ENCODE peak calls at places on chromosomes 4 and X, in five cellular contexts. I, J, N, T and K are unnamed samples.

GRCh38 chrX:18983711-18984380 is at the start of gene PHKA2:
- DNase-seq in N (no peak), T (peak; percentile 86), J (no peak), I (peak; percentile 84), K (peak; percentile 90)

GRCh38 chrX:21708116-21708515 is 49.8 kb downstream of the SMPX start:
- DNase-seq in I (peak; percentile 45), J (no peak), N (no peak), T (no peak), K (no peak)

GRCh38 chrX:46953597-46953996 is 41.4 kb downstream of the JADE3 start:
- DNase-seq in N (no peak), J (no peak), I (no peak), T (no peak), K (no peak)

GRCh38 chr4:125928652-125929051 is 613.9 kb downstream of the FAT4 start:
- DNase-seq in I (no peak), J (no peak), N (no peak), T (no peak), K (no peak)

GRCh38 chrX:19756577-19757131 is 130.7 kb downstream of the SH3KBP1 start:
- DNase-seq in I (no peak), T (no peak), N (no peak), J (no peak), K (no peak)

GRCh38 chrX:103099706-103100105 is 6.8 kb upstream of the NXF3 start:
- DNase-seq in N (no peak), I (no peak), T (no peak), J (no peak), K (no peak)

GRCh38 chr4:75605928-75606327 is 24.4 kb downstream of the CDKL2 start:
- DNase-seq in N (no peak), J (no peak), I (no peak), T (no peak), K (no peak)

GRCh38 chr4:147326581-147326980 is 154.3 kb upstream of the EDNRA start:
- DNase-seq in N (no peak), J (no peak), I (no peak), T (no peak), K (no peak)

GRCh38 chrX:40066700-40067099 is 31.1 kb downstream of the BCOR start:
- DNase-seq in N (no peak), T (no peak), J (no peak), I (no peak), K (no peak)

GRCh38 chrX:107744868-107745267 is 30.7 kb downstream of the TSC22D3 start:
- DNase-seq in N (no peak), J (no peak), T (no peak), I (no peak), K (peak; percentile 2)

GRCh38 chr4:81454498-81454897 is 17.2 kb downstream of the RASGEF1B start:
- DNase-seq in N (no peak), T (no peak), J (no peak), I (no peak), K (no peak)

GRCh38 chr4:1787411-1788077 is 5.5 kb upstream of the FGFR3 start:
- DNase-seq in I (no peak), J (no peak), T (peak; percentile 72), N (no peak), K (no peak)

GRCh38 chr4:38174811-38175210 is 214.6 kb downstream of the PTTG2 start:
- DNase-seq in T (no peak), N (no peak), I (no peak), J (no peak), K (no peak)

GRCh38 chrX:3271485-3272186 is 74.8 kb downstream of the MXRA5 start:
- DNase-seq in I (no peak), N (no peak), T (no peak), J (no peak), K (no peak)

GRCh38 chr4:14719053-14719452 is 283.2 kb upstream of the CPEB2 start:
- DNase-seq in N (no peak), J (no peak), T (peak; percentile 33), I (no peak), K (no peak)

GRCh38 chr4:182245541-182246245 is 2.5 kb downstream of the TENM3 start:
- DNase-seq in N (no peak), I (no peak), T (no peak), J (no peak), K (no peak)

GRCh38 chr4:78336093-78336943 is 215.3 kb upstream of the ANXA3 start:
- DNase-seq in J (peak; percentile 15), N (no peak), I (no peak), T (peak; percentile 38), K (no peak)

GRCh38 chr4:40540801-40541200 is 88.9 kb downstream of the RBM47 start:
- DNase-seq in T (no peak), N (no peak), I (no peak), J (no peak), K (no peak)

GRCh38 chrX:12894074-12894691 is 12.2 kb upstream of the TLR8 start:
- DNase-seq in J (peak; percentile 20), N (no peak), T (peak; percentile 69), I (peak; percentile 80), K (no peak)

GRCh38 chr4:168751263-168752225 is 254.7 kb downstream of the PALLD start:
- DNase-seq in T (no peak), I (no peak), N (no peak), J (no peak), K (no peak)

GRCh38 chrX:135707880-135708279 is 5.6 kb upstream of the CT45A1 start:
- DNase-seq in N (no peak), I (peak; percentile 84), J (no peak), T (peak; percentile 17), K (peak; percentile 48)

GRCh38 chrX:13923845-13924244 is 105.8 kb downstream of the GEMIN8 start:
- DNase-seq in I (no peak), N (no peak), J (no peak), T (no peak), K (no peak)

DNA sequence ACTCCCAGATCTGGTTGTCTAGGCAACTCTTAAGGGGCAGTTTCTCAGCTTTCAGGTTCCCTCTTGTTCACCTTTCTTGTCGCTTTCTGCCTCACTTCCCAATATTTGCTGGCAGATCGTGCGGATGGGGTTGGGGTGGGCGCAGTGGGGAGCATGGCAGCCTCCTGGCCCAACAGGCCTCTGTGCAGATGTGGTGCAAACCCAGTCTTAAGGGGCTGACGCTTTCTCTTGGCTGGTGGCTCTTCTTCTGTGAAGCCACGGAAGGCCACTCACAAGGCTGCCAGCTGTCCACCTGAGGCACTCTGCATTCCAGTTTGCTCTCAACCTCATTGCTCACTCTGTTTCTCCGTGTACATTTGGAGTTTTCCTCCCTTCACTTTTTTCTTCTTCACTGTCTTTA is 61.7 kb downstream of the NBDY start:
- DNase-seq in T (no peak), J (no peak), N (no peak), I (no peak), K (peak; percentile 25)
- H3K4me1 ChIP-seq in T (peaks cover 4% of the 10 kb centered on the region), J (no peaks in the 10 kb centered on the region), N (no peaks in the 10 kb centered on the region), I (peaks cover 35% of the 10 kb centered on the region), K (no peaks in the 10 kb centered on the region)

DNA sequence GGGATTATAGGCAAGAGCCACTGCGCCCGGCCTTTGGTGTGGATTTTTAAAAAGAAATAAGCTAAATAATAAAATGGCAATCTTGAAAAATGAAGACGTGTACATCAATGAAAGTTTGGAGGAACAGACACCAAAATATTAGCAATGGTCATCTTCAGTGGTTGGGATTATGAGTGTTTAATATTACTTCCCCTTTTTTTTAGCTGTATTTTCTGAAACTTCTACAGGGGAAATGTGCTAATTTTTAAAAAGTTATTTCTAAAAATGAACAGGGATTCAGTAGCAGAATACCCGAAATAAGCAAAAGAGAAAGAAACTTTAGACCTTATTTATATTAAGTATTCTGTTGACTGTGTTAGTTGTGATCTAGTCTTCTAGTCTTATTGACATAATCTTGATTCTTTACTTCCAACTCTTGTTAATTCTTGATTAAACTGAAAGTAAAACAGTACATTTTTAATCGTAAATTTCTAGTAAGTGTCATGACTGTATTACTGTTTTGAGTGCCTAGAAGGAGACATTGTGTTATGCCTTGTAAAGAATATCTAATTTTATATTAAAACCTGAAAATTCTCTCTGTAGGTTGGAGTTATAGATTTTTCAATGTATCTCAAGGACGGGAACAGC is 51.3 kb downstream of the RUFY3 start:
- DNase-seq in J (no peak), I (no peak), N (no peak), T (no peak), K (no peak)
- H3K4me3 ChIP-seq in J (no peak overlapping the region), I (no peak overlapping the region), N (no peak overlapping the region), T (no peak overlapping the region), K (no peak overlapping the region)

DNA sequence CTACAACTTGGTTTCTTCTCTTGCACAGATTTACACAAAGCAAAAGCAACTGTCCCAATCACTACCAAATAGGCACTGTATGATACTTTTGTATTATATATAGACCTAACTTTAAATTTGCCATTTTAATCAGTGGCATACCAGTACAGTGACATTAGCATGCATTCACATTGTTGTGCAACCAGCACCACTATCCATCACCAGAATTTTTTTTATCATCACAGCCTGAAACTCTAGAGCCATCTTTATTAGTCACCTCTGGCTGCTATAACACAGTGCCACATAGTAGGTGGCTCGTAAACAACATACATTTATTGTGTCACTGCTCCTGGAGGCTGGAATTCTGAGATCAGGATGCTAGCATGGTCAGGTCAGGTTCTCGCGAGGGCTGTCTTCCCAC is 188.4 kb upstream of the GALNT7 start:
- DNase-seq in I (no peak), T (no peak), J (no peak), N (no peak), K (no peak)
- H3K4me1 ChIP-seq in I (no peaks in the 10 kb centered on the region), T (no peaks in the 10 kb centered on the region), J (no peaks in the 10 kb centered on the region), N (no peaks in the 10 kb centered on the region), K (peaks cover 1% of the 10 kb centered on the region)

DNA sequence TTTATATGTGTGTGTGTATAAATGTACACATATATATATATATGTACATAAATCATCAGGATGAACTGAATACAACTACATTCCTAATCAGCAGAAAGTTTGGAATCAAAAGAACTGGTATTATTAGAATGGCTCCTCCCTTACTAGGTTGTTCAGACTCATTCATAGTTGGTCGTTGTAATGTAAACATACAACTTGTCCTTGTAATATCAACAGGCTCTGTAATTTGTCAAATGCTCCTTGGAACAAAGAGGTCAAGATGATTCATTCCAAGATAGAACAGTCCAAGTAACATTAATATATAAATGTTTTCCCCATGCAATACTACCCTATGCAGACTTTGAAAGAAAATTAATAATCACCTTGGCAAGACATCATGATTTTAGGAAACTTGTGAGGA is 351.4 kb upstream of the SMIM31 start:
- DNase-seq in I (no peak), N (no peak), J (no peak), T (no peak), K (no peak)
- H3K4me3 ChIP-seq in I (no peak overlapping the region), N (no peak overlapping the region), J (no peak overlapping the region), T (no peak overlapping the region), K (no peak overlapping the region)

GRCh38 chr4:87002682-87003043 is 67.9 kb downstream of the AFF1 start:
- DNase-seq in I (peak; percentile 11), T (no peak), J (no peak), N (no peak), K (no peak)
- H3K4me1 ChIP-seq in I (peaks cover 41% of the 10 kb centered on the region), T (peaks cover 7% of the 10 kb centered on the region), J (peaks cover 13% of the 10 kb centered on the region), N (peaks cover 13% of the 10 kb centered on the region), K (peaks cover 2% of the 10 kb centered on the region)